ENCODE peak calls at places on chromosomes 11 and 22, in four cellular contexts. F is K562, N is PC-9, M is right lobe of liver. R is an unnamed sample.

GRCh38 chr22:29947410-29948387 is 64.7 kb downstream of the MTMR3 start:
- DNase-seq in N (no peak), F (no peak), M (no peak), R (no peak)

GRCh38 chr11:12087075-12087775 is 23.2 kb upstream of the MICAL2 start:
- DNase-seq in N (peak; percentile 72), F (peak; percentile 28), M (no peak), R (peak; percentile 36)

GRCh38 chr11:92222701-92223100 is 1.9 kb upstream of the FAT3 start:
- DNase-seq in M (no peak), N (no peak), F (no peak), R (no peak)

GRCh38 chr11:112651345-112651744 is 309.9 kb upstream of the NCAM1 start:
- DNase-seq in F (no peak), M (no peak), N (no peak), R (no peak)

GRCh38 chr11:132373405-132374141 is 1003.2 kb downstream of the NTM start:
- DNase-seq in F (no peak), N (no peak), M (no peak), R (no peak)

GRCh38 chr11:118998822-118999221 is 884 bp downstream of the CENATAC start:
- DNase-seq in F (peak; percentile 28), M (no peak), N (peak; percentile 92), R (peak; percentile 82)

GRCh38 chr11:134171951-134172350 is 51.8 kb downstream of the NCAPD3 start:
- DNase-seq in F (no peak), N (no peak), M (no peak), R (no peak)

GRCh38 chr11:6576471-6577373 is 26.7 kb downstream of the RRP8 start:
- DNase-seq in M (no peak), N (no peak), F (no peak), R (no peak)

GRCh38 chr22:48835364-48835763 is 992.3 kb downstream of the BRD1 start:
- DNase-seq in M (no peak), N (no peak), F (no peak), R (no peak)

GRCh38 chr11:108551653-108552462 is 41.7 kb downstream of the EXPH5 start:
- DNase-seq in M (no peak), F (peak; percentile 74), N (no peak), R (no peak)

GRCh38 chr22:40628354-40629042 is 8.0 kb downstream of the MRTFA start:
- DNase-seq in F (no peak), N (peak; percentile 59), M (no peak), R (no peak)

GRCh38 chr11:11580012-11580411 is 41.8 kb downstream of the GALNT18 start:
- DNase-seq in F (no peak), N (no peak), M (no peak), R (no peak)

GRCh38 chr11:24496728-24497396 is at the start of gene LUZP2:
- DNase-seq in N (no peak), F (no peak), M (no peak), R (peak; percentile 33)

GRCh38 chr22:31630331-31631329 is 31.4 kb downstream of the PISD start:
- DNase-seq in F (peak; percentile 90), M (peak; percentile 84), N (peak; percentile 78), R (peak; percentile 71)

GRCh38 chr22:37884420-37884819 is 21.7 kb upstream of the MICALL1 start:
- DNase-seq in M (no peak), F (no peak), N (no peak), R (no peak)

GRCh38 chr11:96055706-96056387 is 131.9 kb upstream of the MTMR2 start:
- DNase-seq in F (no peak), N (peak; percentile 68), M (no peak), R (peak; percentile 15)

GRCh38 chr11:68890490-68891231 is 13.0 kb downstream of the MRPL21 start:
- DNase-seq in M (peak; percentile 90), F (no peak), N (no peak), R (no peak)

GRCh38 chr11:106242723-106243405 is 165.4 kb downstream of the AASDHPPT start:
- DNase-seq in M (no peak), N (no peak), F (no peak), R (no peak)

GRCh38 chr22:46744581-46744980 is 6.5 kb upstream of the CERK start:
- DNase-seq in F (no peak), N (no peak), M (peak; percentile 86), R (no peak)

GRCh38 chr11:57277845-57278720 is 41.0 kb upstream of the APLNR start:
- DNase-seq in F (peak; percentile 75), N (peak; percentile 94), M (peak; percentile 78), R (peak; percentile 80)

GRCh38 chr22:44483878-44484277 is 14.2 kb downstream of the RTL6 start:
- DNase-seq in M (no peak), N (no peak), F (no peak), R (no peak)

GRCh38 chr11:78179459-78180071 is 8.9 kb downstream of the KCTD21 start:
- DNase-seq in F (peak; percentile 40), M (no peak), N (peak; percentile 86), R (peak; percentile 12)

GRCh38 chr11:119484741-119485605 is 62.0 kb upstream of the THY1 start:
- DNase-seq in M (no peak), N (no peak), F (peak; percentile 39), R (no peak)

GRCh38 chr11:96314326-96315050 is 28.5 kb downstream of the MAML2 start:
- DNase-seq in M (no peak), F (no peak), N (peak; percentile 100), R (peak; percentile 42)

GRCh38 chr11:115193931-115194797 is 310.1 kb downstream of the CADM1 start:
- DNase-seq in M (no peak), N (no peak), F (no peak), R (no peak)

GRCh38 chr22:40289991-40290459 is 56.3 kb upstream of the ADSL start:
- DNase-seq in N (no peak), F (no peak), M (no peak), R (no peak)

GRCh38 chr22:17910561-17911311 is 113.6 kb downstream of the MICAL3 start:
- DNase-seq in F (no peak), M (no peak), N (no peak), R (peak; percentile 49)

GRCh38 chr11:87359401-87359800 is 321.7 kb downstream of the TMEM135 start:
- DNase-seq in M (no peak), N (no peak), F (no peak), R (no peak)

GRCh38 chr11:73792584-73792983 is 4.9 kb downstream of the MRPL48 start:
- DNase-seq in N (no peak), M (no peak), F (no peak), R (no peak)

GRCh38 chr11:73801136-73801535 is 13.5 kb downstream of the MRPL48 start:
- DNase-seq in N (no peak), M (no peak), F (no peak), R (no peak)

GRCh38 chr11:73800407-73800806 is 12.7 kb downstream of the MRPL48 start:
- DNase-seq in F (no peak), M (no peak), N (no peak), R (no peak)

GRCh38 chr11:73797457-73797856 is 9.8 kb downstream of the MRPL48 start:
- DNase-seq in M (no peak), N (no peak), F (no peak), R (no peak)

DNA sequence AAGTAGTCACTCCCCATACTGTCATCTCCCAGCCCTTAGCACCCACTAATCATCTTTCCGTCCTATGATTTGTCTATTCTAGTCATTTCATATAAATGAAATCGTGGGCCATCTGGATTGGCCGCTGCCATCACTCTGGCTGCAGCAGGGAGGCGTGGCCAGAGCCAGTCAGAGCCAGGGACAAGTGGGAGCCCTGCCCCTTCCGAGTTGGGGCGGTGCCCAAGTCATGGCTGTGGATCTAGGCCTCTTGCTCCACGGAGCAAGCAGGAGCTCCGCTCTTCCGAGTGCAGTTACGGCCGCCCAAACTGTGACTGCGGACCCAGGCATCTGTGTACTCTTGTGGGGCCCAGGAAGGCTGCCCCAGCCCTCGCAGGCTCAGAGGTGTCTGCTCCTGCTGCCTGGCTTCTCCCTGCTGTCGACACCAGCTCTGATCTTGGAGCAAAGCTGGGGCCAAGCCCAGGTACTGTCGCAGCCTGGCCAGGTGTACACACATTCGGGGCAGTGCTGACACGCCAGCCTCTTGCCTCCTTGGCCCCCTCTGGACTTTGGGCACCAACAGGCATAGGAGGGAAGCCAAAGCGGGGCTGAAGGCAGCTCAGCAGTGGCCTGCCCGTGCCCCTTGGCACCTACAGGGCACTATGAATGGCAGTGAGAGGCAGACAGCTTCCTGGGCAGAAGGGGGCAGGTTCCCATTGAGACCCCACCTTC is 8.4 kb downstream of the MRPL48 start:
- DNase-seq in N (no peak), M (no peak), F (no peak), R (no peak)
- H3K27ac ChIP-seq in N (no peak overlapping the region), M (no peak overlapping the region), F (no peak overlapping the region), R (peak overlapping the region; percentile 22)

DNA sequence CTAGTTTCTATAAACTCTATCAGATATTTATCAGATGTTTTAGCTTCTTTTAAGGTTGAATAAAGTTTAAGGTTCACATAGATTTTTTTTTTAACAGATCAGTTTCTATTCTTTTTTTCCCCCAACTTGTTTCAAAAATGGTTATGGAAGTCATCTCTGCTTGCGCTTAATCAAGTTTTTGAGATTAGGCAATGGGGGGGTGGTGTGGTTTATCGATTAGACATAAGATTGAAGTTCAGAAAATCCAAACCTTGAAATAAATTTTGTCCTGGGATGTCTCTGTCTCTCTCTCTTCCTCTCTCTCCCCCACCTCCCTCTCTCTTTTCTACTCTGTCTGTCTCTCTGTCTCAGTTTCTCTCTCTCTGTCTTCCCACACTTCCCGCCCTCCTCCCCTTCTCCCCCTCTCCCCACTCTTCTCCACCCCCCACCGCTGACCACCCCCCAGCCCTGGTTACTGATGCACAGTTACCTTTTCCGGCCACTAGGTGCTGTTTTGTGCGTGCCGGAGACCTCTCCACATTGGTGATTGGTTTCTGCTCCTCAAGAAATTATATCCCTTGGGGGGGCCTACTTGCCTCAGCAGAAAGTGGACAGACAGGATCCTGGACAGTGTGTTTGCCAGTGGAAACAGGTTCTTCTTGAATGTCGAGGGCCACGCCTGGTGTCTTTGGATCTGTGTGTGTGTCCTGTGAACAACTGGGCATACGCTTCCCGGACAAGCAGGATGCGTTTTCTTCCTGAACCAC is 29.7 kb upstream of the ANO1 start:
- DNase-seq in F (peak; percentile 71), N (peak; percentile 95), M (no peak), R (peak; percentile 45)
- TF ChIP-seq CTCF in F (peak; percentile 46), N (peak; percentile 76), M (peak; percentile 13), R (no peak)

DNA sequence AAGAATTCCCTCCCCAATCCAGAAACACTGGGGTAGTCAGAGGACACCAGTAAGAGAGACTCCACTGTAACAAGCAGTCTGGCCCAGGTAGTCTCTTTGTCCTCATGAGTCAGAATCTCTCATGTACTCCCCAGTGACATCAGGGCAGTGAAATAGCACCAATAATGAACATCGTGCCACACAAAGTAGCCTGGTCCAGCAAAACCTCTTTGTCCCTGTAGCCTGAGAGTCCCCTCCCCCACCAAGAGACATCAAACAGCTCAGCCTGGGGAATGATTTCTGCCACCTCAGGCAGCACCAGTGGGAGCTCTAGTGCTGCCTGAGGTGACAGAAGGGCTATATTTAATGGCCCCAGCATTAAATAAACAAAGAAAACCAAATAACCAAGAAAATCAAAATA is 88.1 kb downstream of the SBF2 start:
- DNase-seq in F (no peak), M (no peak), N (no peak), R (no peak)
- H3K27ac ChIP-seq in F (no peak overlapping the region), M (no peak overlapping the region), N (no peak overlapping the region), R (no peak overlapping the region)

GRCh38 chr11:978781-979180 is 53.1 kb downstream of the AP2A2 start:
- DNase-seq in N (no peak), F (no peak), M (no peak), R (no peak)

GRCh38 chr11:976431-977160 is 50.9 kb downstream of the AP2A2 start:
- DNase-seq in M (no peak), F (no peak), N (no peak), R (no peak)

GRCh38 chr11:980438-981365 is 55.0 kb downstream of the AP2A2 start:
- DNase-seq in N (no peak), F (no peak), M (no peak), R (no peak)

GRCh38 chr11:975824-976223 is 50.2 kb downstream of the AP2A2 start:
- DNase-seq in N (no peak), M (no peak), F (peak; percentile 39), R (no peak)

GRCh38 chr11:978073-978720 is 52.5 kb downstream of the AP2A2 start:
- DNase-seq in N (no peak), M (no peak), F (no peak), R (no peak)
- TF ChIP-seq CTCF in N (no peak), M (no peak), F (no peak), R (no peak)

R was measured in RWPE1.